ENCODE peak calls at places on chromosome 10, in six cellular contexts. A is neural crest cell, R is AG09309, J is AG04450, N is fibroblast of mammary gland, Q is natural killer cell. L is an unnamed sample.
A peak's percentile ranks its signal among the peaks of the same experiment; 100 is the strongest.

GRCh38 chr10:130179640-130180039 is 43.4 kb downstream of the GLRX3 start:
- DNase-seq in Q (no peak), N (peak; percentile 79), J (peak; percentile 24), A (no peak), R (peak; percentile 27), L (no peak)

GRCh38 chr10:51669041-51669440 is 30.4 kb downstream of the CSTF2T start:
- DNase-seq in N (no peak), R (no peak), J (no peak), Q (no peak), A (no peak), L (no peak)

GRCh38 chr10:96512997-96513685 is 585 bp downstream of the TLL2 start:
- DNase-seq in N (peak; percentile 15), R (no peak), A (peak; percentile 10), Q (no peak), J (no peak), L (no peak)

GRCh38 chr10:89523274-89523673 is 12.1 kb downstream of the SLC16A12 start:
- DNase-seq in J (no peak), N (peak; percentile 28), Q (no peak), A (no peak), R (no peak), L (no peak)

GRCh38 chr10:18104223-18104872 is 35.9 kb upstream of the CACNB2 start:
- DNase-seq in J (no peak), R (no peak), N (peak; percentile 63), A (peak; percentile 62), Q (peak; percentile 20), L (no peak)

GRCh38 chr10:21496285-21497176 is 29.0 kb downstream of the SKIDA1 start:
- DNase-seq in R (no peak), A (peak; percentile 52), Q (peak; percentile 44), N (peak; percentile 34), J (no peak), L (no peak)

GRCh38 chr10:82866424-82867020 is 991.5 kb downstream of the NRG3 start:
- DNase-seq in Q (no peak), N (peak; percentile 70), A (no peak), J (no peak), R (peak; percentile 35), L (no peak)

GRCh38 chr10:24886281-24886680 is 66.1 kb downstream of the PRTFDC1 start:
- DNase-seq in R (no peak), N (no peak), J (no peak), Q (no peak), A (no peak), L (no peak)

GRCh38 chr10:86357676-86358075 is 8.9 kb downstream of the GRID1 start:
- DNase-seq in N (no peak), R (no peak), A (no peak), Q (no peak), J (no peak), L (no peak)

GRCh38 chr10:79102056-79102874 is 33.5 kb downstream of the ZMIZ1 start:
- DNase-seq in A (peak; percentile 14), J (no peak), R (no peak), Q (no peak), N (no peak), L (peak; percentile 84)

GRCh38 chr10:101388671-101389276 is 34.8 kb downstream of the BTRC start:
- DNase-seq in N (peak; percentile 22), Q (no peak), J (no peak), A (no peak), R (no peak), L (no peak)

GRCh38 chr10:101386659-101387259 is 32.8 kb downstream of the BTRC start:
- DNase-seq in N (no peak), R (no peak), J (no peak), Q (no peak), A (no peak), L (no peak)

GRCh38 chr10:101389986-101390531 is 36.1 kb downstream of the BTRC start:
- DNase-seq in Q (no peak), J (no peak), R (no peak), N (no peak), A (no peak), L (no peak)

GRCh38 chr10:101380353-101381017 is 26.5 kb downstream of the BTRC start:
- DNase-seq in J (no peak), A (no peak), N (peak; percentile 31), Q (no peak), R (no peak), L (no peak)

GRCh38 chr10:101385866-101386658 is 32.1 kb downstream of the BTRC start:
- DNase-seq in A (no peak), R (no peak), Q (no peak), J (no peak), N (peak; percentile 46), L (no peak)
- TF ChIP-seq CTCF in A (no peak), R (no peak), Q (no peak), J (no peak), N (no peak), L (no peak)

DNA sequence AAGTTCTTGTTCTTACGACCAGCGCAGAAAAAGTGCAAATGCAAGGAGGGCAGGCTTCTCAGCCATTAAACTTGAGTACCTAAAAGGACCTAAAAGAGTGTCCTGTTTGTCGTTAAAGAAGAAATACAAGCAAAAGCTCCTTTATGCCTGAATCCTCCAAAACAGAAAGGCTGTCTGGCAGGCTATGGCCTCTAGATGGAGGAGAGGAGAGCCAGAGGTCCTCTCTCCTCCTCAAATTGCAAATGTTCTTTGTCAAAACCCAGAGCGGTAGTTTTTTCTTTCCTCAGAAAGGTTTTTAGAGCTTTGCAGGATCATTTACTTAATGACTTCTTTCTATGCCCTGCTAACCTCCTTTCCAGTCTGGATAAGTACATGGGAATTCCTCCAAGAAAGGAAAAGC is 1.9 kb upstream of the SORCS1 start:
- DNase-seq in R (no peak), J (no peak), N (no peak), A (no peak), Q (no peak), L (no peak)
- TF ChIP-seq CTCF in R (no peak), J (no peak), N (no peak), A (peak; percentile 40), Q (no peak), L (no peak)

GRCh38 chr10:125607689-125608290 is 75.2 kb downstream of the TEX36 start:
- DNase-seq in N (no peak), Q (no peak), R (no peak), J (no peak), A (no peak), L (no peak)

GRCh38 chr10:125611756-125612155 is 71.2 kb downstream of the TEX36 start:
- DNase-seq in Q (no peak), J (no peak), R (no peak), A (no peak), N (no peak), L (no peak)

GRCh38 chr10:125611216-125611615 is 71.7 kb downstream of the TEX36 start:
- DNase-seq in A (no peak), N (no peak), J (no peak), R (no peak), Q (no peak), L (no peak)

GRCh38 chr10:125606406-125606805 is 76.6 kb downstream of the TEX36 start:
- DNase-seq in A (no peak), N (no peak), R (no peak), J (no peak), Q (no peak), L (no peak)

DNA sequence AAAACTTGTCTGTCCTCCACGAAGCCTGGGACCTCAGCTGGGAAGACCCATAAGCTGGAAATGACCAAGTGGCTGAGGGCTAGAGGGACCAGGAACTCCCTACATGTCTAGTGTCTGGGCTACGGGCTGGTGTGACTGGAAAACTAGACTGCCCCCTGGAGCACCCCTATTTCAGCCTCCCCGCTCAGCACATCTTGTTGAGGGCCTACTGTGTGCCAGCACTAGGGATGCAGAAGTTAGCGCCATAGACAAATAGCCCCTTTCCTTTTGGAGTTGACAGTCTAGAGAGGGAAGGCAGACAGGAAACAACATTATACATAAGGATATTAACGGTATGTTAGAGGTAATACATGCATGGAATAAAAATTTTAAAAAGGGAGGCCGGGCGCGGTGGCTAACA is 74.5 kb downstream of the TEX36 start:
- DNase-seq in Q (no peak), R (no peak), N (no peak), J (no peak), A (no peak), L (no peak)
- TF ChIP-seq CTCF in Q (no peak), R (no peak), N (no peak), J (no peak), A (no peak), L (no peak)

DNA sequence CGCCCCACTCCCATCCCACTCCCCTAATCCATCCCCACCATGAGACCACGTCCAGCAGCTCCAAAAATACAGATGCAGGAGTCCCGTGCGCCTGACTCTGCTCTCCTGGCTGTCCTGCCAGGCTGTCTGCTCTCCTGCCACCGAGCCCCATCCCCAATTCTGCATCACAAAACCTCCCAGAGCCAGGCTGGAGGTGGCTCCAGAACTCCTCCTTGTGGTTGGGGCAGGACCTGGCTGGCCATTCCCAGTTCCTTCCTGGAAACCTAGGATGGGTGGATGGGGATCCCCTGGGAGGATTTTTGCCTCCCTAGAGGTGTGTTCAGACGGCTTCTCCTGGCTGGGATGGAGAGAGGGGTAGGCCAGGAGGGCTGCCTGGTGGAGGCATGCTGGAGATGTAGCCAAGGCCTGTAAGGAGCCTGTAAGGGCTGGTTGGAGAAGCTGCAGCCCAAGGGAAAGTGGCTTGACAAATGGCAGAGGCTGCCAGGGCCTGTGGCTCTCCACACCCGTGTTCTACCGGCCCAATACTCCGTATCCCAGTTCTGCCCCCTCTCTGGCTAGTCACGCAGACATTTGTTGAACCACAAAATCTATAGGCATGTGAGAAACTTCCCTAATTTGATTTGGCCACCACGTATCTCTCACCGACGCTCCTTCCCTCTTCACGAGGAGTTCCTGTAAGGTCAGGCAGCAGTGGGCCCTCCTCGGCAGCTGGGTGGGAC is 99.3 kb downstream of the ARHGAP22 start:
- DNase-seq in N (no peak), J (no peak), R (no peak), Q (no peak), A (no peak), L (no peak)
- TF ChIP-seq CTCF in N (no peak), J (peak; percentile 28), R (no peak), Q (no peak), A (no peak), L (peak; percentile 51)

L was measured in D721Med.